ENCODE peak calls at places on chromosomes 12 and 14, in seven cellular contexts. L is stimulated activated CD4-positive, alpha-beta T cell treated with anti-CD3 and anti-CD28 coated beads, Interleukin-1b, Interleukin-23, amount 100 ng/mL, for 48 hours; Q is NCI-H1105 treated with DMSO at 0.1 percent for 48 hours; J is mesenchymal stem cell; S is activated effector memory CD4-positive, alpha-beta T cell treated with anti-CD3 and anti-CD28 coated beads, Interleukin-2, amount 50 U/mL, for 16 hours; V is T-cell; G is nephron progenitor cell. A is an unnamed sample.

GRCh38 chr12:52270541-52271070 is 3.8 kb upstream of the KRT86 start:
- DNase-seq in S (peak; percentile 46), L (no peak), Q (no peak), J (no peak), G (no peak), V (no peak), A (no peak)

GRCh38 chr14:96705422-96706092 is 91.6 kb upstream of the VRK1 start:
- DNase-seq in L (no peak), G (no peak), S (no peak), V (no peak), J (no peak), Q (no peak), A (no peak)

GRCh38 chr12:2682301-2683282 is 112.2 kb upstream of the FKBP4 start:
- DNase-seq in S (no peak), L (peak; percentile 50), Q (peak; percentile 44), J (peak; percentile 62), G (peak; percentile 62), V (peak; percentile 49), A (no peak)

GRCh38 chr12:111298583-111299436 is 70.1 kb downstream of the PHETA1 start:
- DNase-seq in J (peak; percentile 46), V (peak; percentile 32), S (peak; percentile 78), Q (peak; percentile 48), G (peak; percentile 83), L (peak; percentile 43), A (peak; percentile 77)

GRCh38 chr12:103877934-103878510 is 37.0 kb upstream of the NT5DC3 start:
- DNase-seq in L (peak; percentile 65), Q (peak; percentile 73), J (peak; percentile 76), V (peak; percentile 38), G (peak; percentile 64), S (peak; percentile 79), A (peak; percentile 41)

GRCh38 chr12:132658149-132658905 is 28.8 kb downstream of the POLE start:
- DNase-seq in S (no peak), V (no peak), J (no peak), L (no peak), G (no peak), Q (no peak), A (no peak)

GRCh38 chr12:6795088-6795487 is 5.8 kb downstream of the CD4 start:
- DNase-seq in L (no peak), S (no peak), G (no peak), J (no peak), Q (no peak), V (no peak), A (no peak)

GRCh38 chr12:30794591-30795409 is 40.0 kb upstream of the CAPRIN2 start:
- DNase-seq in G (no peak), Q (no peak), L (peak; percentile 13), V (no peak), J (peak; percentile 81), S (no peak), A (no peak)

GRCh38 chr12:52633383-52633782 is 15.0 kb upstream of the KRT73 start:
- DNase-seq in Q (no peak), G (no peak), S (no peak), L (no peak), J (no peak), V (no peak), A (no peak)

GRCh38 chr12:131893605-131894312 is 663 bp upstream of the ULK1 start:
- DNase-seq in L (no peak), Q (no peak), S (no peak), G (no peak), J (peak; percentile 16), V (no peak), A (no peak)

GRCh38 chr14:97946291-97946690 is 1149.1 kb downstream of the VRK1 start:
- DNase-seq in S (no peak), J (no peak), Q (no peak), L (no peak), V (no peak), G (no peak), A (no peak)

GRCh38 chr14:77238996-77239395 is 32.0 kb downstream of the NGB start:
- DNase-seq in Q (no peak), S (no peak), G (no peak), J (no peak), L (no peak), V (no peak), A (no peak)

GRCh38 chr12:90945070-90945649 is 9.8 kb downstream of the CCER1 start:
- DNase-seq in G (no peak), Q (peak; percentile 70), V (no peak), L (no peak), J (peak; percentile 47), S (no peak), A (no peak)

GRCh38 chr12:131795688-131796410 is 32.3 kb upstream of the MMP17 start:
- DNase-seq in G (no peak), V (no peak), Q (no peak), L (no peak), S (no peak), J (no peak), A (no peak)

GRCh38 chr14:99465288-99465687 is 15.4 kb downstream of the SETD3 start:
- DNase-seq in J (no peak), V (no peak), L (no peak), S (no peak), Q (no peak), G (no peak), A (no peak)

GRCh38 chr14:89598548-89599186 is 181.6 kb upstream of the FOXN3 start:
- DNase-seq in L (no peak), J (peak; percentile 44), Q (peak; percentile 56), V (no peak), G (no peak), S (no peak), A (no peak)

GRCh38 chr12:11171953-11172675 is 1.1 kb downstream of the SMIM10L1 start:
- DNase-seq in V (no peak), J (no peak), Q (peak; percentile 59), L (no peak), G (no peak), S (no peak), A (no peak)

GRCh38 chr12:14723763-14724162 is 27.4 kb upstream of the GUCY2C start:
- DNase-seq in G (no peak), Q (no peak), V (peak; percentile 55), J (peak; percentile 52), S (peak; percentile 78), L (peak; percentile 39), A (no peak)

A was measured in D721Med.